ENCODE peak calls at places on chromosomes 12 and 14, in ten cellular contexts. One of them, this sample, is unnamed.

GRCh38 chr12:129903092-129903945 is 506 bp downstream of the TMEM132D start:
- DNase-seq in mesothelial cell of epicardium: no peak
- DNase-seq in RWPE1: no peak
- DNase-seq in mesenteric fat pad: no peak
- DNase-seq in hypothalamus: no peak
- DNase-seq in NCI-H187 treated with DMSO at 0.1 percent for 48 hours: no peak
- DNase-seq in M059J: no peak
- DNase-seq in caudate nucleus: no peak
- DNase-seq in non-pigmented ciliary epithelial cell: no peak
- DNase-seq in neural crest cell: no peak
- DNase-seq in this sample: no peak

GRCh38 chr14:104103061-104104005 is 17.8 kb downstream of the ASPG start:
- DNase-seq in mesothelial cell of epicardium: peak
- DNase-seq in RWPE1: no peak
- DNase-seq in mesenteric fat pad: no peak
- DNase-seq in hypothalamus: no peak
- DNase-seq in NCI-H187 treated with DMSO at 0.1 percent for 48 hours: no peak
- DNase-seq in M059J: no peak
- DNase-seq in caudate nucleus: no peak
- DNase-seq in non-pigmented ciliary epithelial cell: no peak
- DNase-seq in neural crest cell: no peak
- DNase-seq in this sample: no peak

GRCh38 chr12:15532364-15532977 is 210.2 kb downstream of the PTPRO start:
- DNase-seq in mesothelial cell of epicardium: no peak
- DNase-seq in RWPE1: peak
- DNase-seq in mesenteric fat pad: no peak
- DNase-seq in hypothalamus: no peak
- DNase-seq in NCI-H187 treated with DMSO at 0.1 percent for 48 hours: no peak
- DNase-seq in M059J: peak
- DNase-seq in caudate nucleus: no peak
- DNase-seq in non-pigmented ciliary epithelial cell: peak
- DNase-seq in neural crest cell: no peak
- DNase-seq in this sample: peak

GRCh38 chr12:19482551-19483109 is 43.3 kb downstream of the AEBP2 start:
- DNase-seq in mesothelial cell of epicardium: no peak
- DNase-seq in RWPE1: peak
- DNase-seq in mesenteric fat pad: no peak
- DNase-seq in hypothalamus: no peak
- DNase-seq in NCI-H187 treated with DMSO at 0.1 percent for 48 hours: no peak
- DNase-seq in M059J: no peak
- DNase-seq in caudate nucleus: no peak
- DNase-seq in non-pigmented ciliary epithelial cell: no peak
- DNase-seq in neural crest cell: no peak
- DNase-seq in this sample: no peak

GRCh38 chr14:96079066-96079465 is 39.9 kb downstream of the C14orf132 start:
- DNase-seq in mesothelial cell of epicardium: no peak
- DNase-seq in RWPE1: no peak
- DNase-seq in mesenteric fat pad: peak
- DNase-seq in hypothalamus: no peak
- DNase-seq in NCI-H187 treated with DMSO at 0.1 percent for 48 hours: no peak
- DNase-seq in M059J: no peak
- DNase-seq in caudate nucleus: no peak
- DNase-seq in non-pigmented ciliary epithelial cell: no peak
- DNase-seq in neural crest cell: no peak
- DNase-seq in this sample: no peak

GRCh38 chr14:34951286-34951685 is 31.5 kb upstream of the SRP54 start:
- DNase-seq in mesothelial cell of epicardium: no peak
- DNase-seq in RWPE1: no peak
- DNase-seq in mesenteric fat pad: no peak
- DNase-seq in hypothalamus: no peak
- DNase-seq in NCI-H187 treated with DMSO at 0.1 percent for 48 hours: no peak
- DNase-seq in M059J: no peak
- DNase-seq in caudate nucleus: no peak
- DNase-seq in non-pigmented ciliary epithelial cell: no peak
- DNase-seq in neural crest cell: no peak
- DNase-seq in this sample: no peak

GRCh38 chr12:69910739-69911138 is 85.7 kb downstream of the MYRFL start:
- DNase-seq in mesothelial cell of epicardium: no peak
- DNase-seq in RWPE1: no peak
- DNase-seq in mesenteric fat pad: no peak
- DNase-seq in hypothalamus: no peak
- DNase-seq in NCI-H187 treated with DMSO at 0.1 percent for 48 hours: no peak
- DNase-seq in M059J: no peak
- DNase-seq in caudate nucleus: no peak
- DNase-seq in non-pigmented ciliary epithelial cell: no peak
- DNase-seq in neural crest cell: no peak
- DNase-seq in this sample: no peak

GRCh38 chr12:52356762-52357580 is 10.3 kb downstream of the KRT85 start:
- DNase-seq in mesothelial cell of epicardium: no peak
- DNase-seq in RWPE1: no peak
- DNase-seq in mesenteric fat pad: peak
- DNase-seq in hypothalamus: no peak
- DNase-seq in NCI-H187 treated with DMSO at 0.1 percent for 48 hours: no peak
- DNase-seq in M059J: no peak
- DNase-seq in caudate nucleus: no peak
- DNase-seq in non-pigmented ciliary epithelial cell: no peak
- DNase-seq in neural crest cell: no peak
- DNase-seq in this sample: no peak

GRCh38 chr12:104282109-104282508 is 21.4 kb upstream of the EID3 start:
- DNase-seq in mesothelial cell of epicardium: no peak
- DNase-seq in RWPE1: no peak
- DNase-seq in mesenteric fat pad: no peak
- DNase-seq in hypothalamus: no peak
- DNase-seq in NCI-H187 treated with DMSO at 0.1 percent for 48 hours: no peak
- DNase-seq in M059J: peak
- DNase-seq in caudate nucleus: no peak
- DNase-seq in non-pigmented ciliary epithelial cell: no peak
- DNase-seq in neural crest cell: no peak
- DNase-seq in this sample: no peak

GRCh38 chr14:22388669-22389625 is 200.1 kb downstream of the DAD1 start:
- DNase-seq in mesothelial cell of epicardium: no peak
- DNase-seq in RWPE1: peak
- DNase-seq in mesenteric fat pad: no peak
- DNase-seq in hypothalamus: no peak
- DNase-seq in NCI-H187 treated with DMSO at 0.1 percent for 48 hours: no peak
- DNase-seq in M059J: peak
- DNase-seq in caudate nucleus: peak
- DNase-seq in non-pigmented ciliary epithelial cell: peak
- DNase-seq in neural crest cell: no peak
- DNase-seq in this sample: no peak